ENCODE peak calls at places on chromosomes 16 and 17, in six cellular contexts. One of them, this sample, is unnamed. For H3K4me1, the result is how much of the 10 kb centered on the place peaks cover.

GRCh38 chr16:2287916-2288547 is 20.1 kb upstream of the RNPS1 start:
- DNase-seq in body of pancreas: no peak
- DNase-seq in GM23248: no peak
- DNase-seq in Peyer's patch: no peak
- DNase-seq in esophagus squamous epithelium: no peak
- DNase-seq in pancreas: no peak
- DNase-seq in this sample: no peak

GRCh38 chr17:66580178-66580577 is 254.7 kb upstream of the CACNG5 start:
- DNase-seq in body of pancreas: peak
- DNase-seq in GM23248: no peak
- DNase-seq in Peyer's patch: no peak
- DNase-seq in esophagus squamous epithelium: no peak
- DNase-seq in pancreas: peak
- DNase-seq in this sample: peak

GRCh38 chr16:65406076-65406475 is 284.2 kb upstream of the CDH11 start:
- DNase-seq in body of pancreas: no peak
- DNase-seq in GM23248: no peak
- DNase-seq in Peyer's patch: no peak
- DNase-seq in esophagus squamous epithelium: no peak
- DNase-seq in pancreas: no peak
- DNase-seq in this sample: no peak

GRCh38 chr16:72362972-72363371 is 191.0 kb upstream of the PMFBP1 start:
- DNase-seq in body of pancreas: no peak
- DNase-seq in GM23248: no peak
- DNase-seq in Peyer's patch: no peak
- DNase-seq in esophagus squamous epithelium: no peak
- DNase-seq in pancreas: no peak
- DNase-seq in this sample: peak

GRCh38 chr17:69538795-69539194 is 124.3 kb downstream of the MAP2K6 start:
- DNase-seq in body of pancreas: no peak
- DNase-seq in GM23248: no peak
- DNase-seq in Peyer's patch: no peak
- DNase-seq in esophagus squamous epithelium: no peak
- DNase-seq in pancreas: no peak
- DNase-seq in this sample: no peak

GRCh38 chr16:68229431-68230175 is 6.3 kb downstream of the ESRP2 start:
- DNase-seq in body of pancreas: peak
- DNase-seq in GM23248: peak
- DNase-seq in Peyer's patch: no peak
- DNase-seq in esophagus squamous epithelium: no peak
- DNase-seq in pancreas: no peak
- DNase-seq in this sample: no peak

GRCh38 chr16:76668207-76668725 is 391.1 kb downstream of the CNTNAP4 start:
- DNase-seq in body of pancreas: no peak
- DNase-seq in GM23248: no peak
- DNase-seq in Peyer's patch: no peak
- DNase-seq in esophagus squamous epithelium: no peak
- DNase-seq in pancreas: no peak
- DNase-seq in this sample: no peak

GRCh38 chr17:41801374-41802062 is 10.2 kb downstream of the P3H4 start:
- DNase-seq in body of pancreas: peak
- DNase-seq in GM23248: peak
- DNase-seq in Peyer's patch: peak
- DNase-seq in esophagus squamous epithelium: no peak
- DNase-seq in pancreas: peak
- DNase-seq in this sample: peak

GRCh38 chr16:87806246-87806607 is 40.4 kb upstream of the KLHDC4 start:
- DNase-seq in body of pancreas: no peak
- DNase-seq in GM23248: peak
- DNase-seq in Peyer's patch: no peak
- DNase-seq in esophagus squamous epithelium: no peak
- DNase-seq in pancreas: no peak
- DNase-seq in this sample: peak

GRCh38 chr16:85158702-85159225 is 46.5 kb upstream of the CIBAR2 start:
- DNase-seq in body of pancreas: no peak
- DNase-seq in GM23248: no peak
- DNase-seq in Peyer's patch: no peak
- DNase-seq in esophagus squamous epithelium: no peak
- DNase-seq in pancreas: no peak
- DNase-seq in this sample: no peak

GRCh38 chr17:69431835-69432234 is 17.3 kb downstream of the MAP2K6 start:
- DNase-seq in body of pancreas: no peak
- DNase-seq in GM23248: no peak
- DNase-seq in Peyer's patch: no peak
- DNase-seq in esophagus squamous epithelium: no peak
- DNase-seq in pancreas: no peak
- DNase-seq in this sample: no peak

GRCh38 chr17:8392274-8392673 is 5.4 kb downstream of the RNF222 start:
- DNase-seq in body of pancreas: no peak
- DNase-seq in GM23248: no peak
- DNase-seq in Peyer's patch: no peak
- DNase-seq in esophagus squamous epithelium: no peak
- DNase-seq in pancreas: no peak
- DNase-seq in this sample: no peak

GRCh38 chr17:57305918-57306317 is 49.6 kb downstream of the MSI2 start:
- DNase-seq in body of pancreas: no peak
- DNase-seq in GM23248: peak
- DNase-seq in Peyer's patch: no peak
- DNase-seq in esophagus squamous epithelium: no peak
- DNase-seq in pancreas: no peak
- DNase-seq in this sample: no peak

GRCh38 chr16:57191056-57191536 is 5.0 kb downstream of the RSPRY1 start:
- DNase-seq in body of pancreas: no peak
- DNase-seq in GM23248: peak
- DNase-seq in Peyer's patch: no peak
- DNase-seq in esophagus squamous epithelium: no peak
- DNase-seq in pancreas: no peak
- DNase-seq in this sample: peak

GRCh38 chr17:16187642-16188041 is 27.7 kb downstream of the NCOR1 start:
- DNase-seq in body of pancreas: no peak
- DNase-seq in GM23248: no peak
- DNase-seq in Peyer's patch: no peak
- DNase-seq in esophagus squamous epithelium: no peak
- DNase-seq in pancreas: no peak
- DNase-seq in this sample: no peak

GRCh38 chr16:50234771-50235556 is 31.4 kb upstream of the ADCY7 start:
- DNase-seq in body of pancreas: no peak
- DNase-seq in GM23248: peak
- DNase-seq in Peyer's patch: no peak
- DNase-seq in esophagus squamous epithelium: no peak
- DNase-seq in pancreas: no peak
- DNase-seq in this sample: no peak

GRCh38 chr17:34287858-34288257 is 2.3 kb downstream of the CCL11 start:
- DNase-seq in body of pancreas: no peak
- DNase-seq in GM23248: peak
- DNase-seq in Peyer's patch: no peak
- DNase-seq in esophagus squamous epithelium: no peak
- DNase-seq in pancreas: no peak
- DNase-seq in this sample: no peak

GRCh38 chr16:53131050-53131362 is 76.2 kb downstream of the CHD9 start:
- DNase-seq in body of pancreas: no peak
- DNase-seq in GM23248: no peak
- DNase-seq in Peyer's patch: no peak
- DNase-seq in esophagus squamous epithelium: no peak
- DNase-seq in pancreas: no peak
- DNase-seq in this sample: no peak

GRCh38 chr17:42682400-42683384 is at the start of gene CNTNAP1:
- DNase-seq in body of pancreas: no peak
- DNase-seq in GM23248: peak
- DNase-seq in Peyer's patch: no peak
- DNase-seq in esophagus squamous epithelium: no peak
- DNase-seq in pancreas: peak
- DNase-seq in this sample: peak

GRCh38 chr17:42281571-42282096 is 5.4 kb upstream of the STAT5B start:
- DNase-seq in body of pancreas: peak
- DNase-seq in GM23248: no peak
- DNase-seq in Peyer's patch: no peak
- DNase-seq in esophagus squamous epithelium: no peak
- DNase-seq in pancreas: peak
- DNase-seq in this sample: no peak

GRCh38 chr17:75047398-75048098 is 523 bp downstream of the KCTD2 start:
- DNase-seq in body of pancreas: peak
- DNase-seq in GM23248: peak
- DNase-seq in Peyer's patch: peak
- DNase-seq in esophagus squamous epithelium: no peak
- DNase-seq in pancreas: peak
- DNase-seq in this sample: peak

GRCh38 chr17:82703036-82703745 is 4.7 kb upstream of the RAB40B start:
- DNase-seq in body of pancreas: no peak
- DNase-seq in GM23248: no peak
- DNase-seq in Peyer's patch: no peak
- DNase-seq in esophagus squamous epithelium: no peak
- DNase-seq in pancreas: no peak
- DNase-seq in this sample: no peak

GRCh38 chr17:82703935-82704865 is 5.7 kb upstream of the RAB40B start:
- DNase-seq in body of pancreas: no peak
- DNase-seq in GM23248: no peak
- DNase-seq in Peyer's patch: peak
- DNase-seq in esophagus squamous epithelium: no peak
- DNase-seq in pancreas: no peak
- DNase-seq in this sample: no peak

GRCh38 chr17:82704886-82705285 is 6.4 kb upstream of the RAB40B start:
- DNase-seq in body of pancreas: no peak
- DNase-seq in GM23248: no peak
- DNase-seq in Peyer's patch: no peak
- DNase-seq in esophagus squamous epithelium: no peak
- DNase-seq in pancreas: no peak
- DNase-seq in this sample: no peak

GRCh38 chr17:82699551-82699950 is 1.1 kb upstream of the RAB40B start:
- DNase-seq in body of pancreas: no peak
- DNase-seq in GM23248: no peak
- DNase-seq in Peyer's patch: no peak
- DNase-seq in esophagus squamous epithelium: no peak
- DNase-seq in pancreas: no peak
- DNase-seq in this sample: no peak

GRCh38 chr17:82702161-82702932 is 3.8 kb upstream of the RAB40B start:
- DNase-seq in body of pancreas: no peak
- DNase-seq in GM23248: peak
- DNase-seq in Peyer's patch: peak
- DNase-seq in esophagus squamous epithelium: no peak
- DNase-seq in pancreas: no peak
- DNase-seq in this sample: no peak
- H3K4me3 ChIP-seq in body of pancreas: no peak
- H3K4me3 ChIP-seq in GM23248: no peak
- H3K4me3 ChIP-seq in Peyer's patch: peak
- H3K4me3 ChIP-seq in esophagus squamous epithelium: no peak
- H3K4me3 ChIP-seq in pancreas: no peak
- H3K4me3 ChIP-seq in this sample: no peak

GRCh38 chr17:58363457-58364185 is 11.6 kb upstream of the SUPT4H1 start:
- DNase-seq in body of pancreas: no peak
- DNase-seq in GM23248: no peak
- DNase-seq in Peyer's patch: no peak
- DNase-seq in esophagus squamous epithelium: no peak
- DNase-seq in pancreas: no peak
- DNase-seq in this sample: no peak

GRCh38 chr17:58365185-58365979 is 13.4 kb upstream of the SUPT4H1 start:
- DNase-seq in body of pancreas: no peak
- DNase-seq in GM23248: no peak
- DNase-seq in Peyer's patch: no peak
- DNase-seq in esophagus squamous epithelium: no peak
- DNase-seq in pancreas: no peak
- DNase-seq in this sample: no peak

GRCh38 chr17:58365980-58366595 is 14.1 kb upstream of the SUPT4H1 start:
- DNase-seq in body of pancreas: no peak
- DNase-seq in GM23248: no peak
- DNase-seq in Peyer's patch: no peak
- DNase-seq in esophagus squamous epithelium: no peak
- DNase-seq in pancreas: no peak
- DNase-seq in this sample: no peak

GRCh38 chr17:58362368-58363014 is 10.5 kb upstream of the SUPT4H1 start:
- DNase-seq in body of pancreas: no peak
- DNase-seq in GM23248: no peak
- DNase-seq in Peyer's patch: no peak
- DNase-seq in esophagus squamous epithelium: no peak
- DNase-seq in pancreas: no peak
- DNase-seq in this sample: no peak

DNA sequence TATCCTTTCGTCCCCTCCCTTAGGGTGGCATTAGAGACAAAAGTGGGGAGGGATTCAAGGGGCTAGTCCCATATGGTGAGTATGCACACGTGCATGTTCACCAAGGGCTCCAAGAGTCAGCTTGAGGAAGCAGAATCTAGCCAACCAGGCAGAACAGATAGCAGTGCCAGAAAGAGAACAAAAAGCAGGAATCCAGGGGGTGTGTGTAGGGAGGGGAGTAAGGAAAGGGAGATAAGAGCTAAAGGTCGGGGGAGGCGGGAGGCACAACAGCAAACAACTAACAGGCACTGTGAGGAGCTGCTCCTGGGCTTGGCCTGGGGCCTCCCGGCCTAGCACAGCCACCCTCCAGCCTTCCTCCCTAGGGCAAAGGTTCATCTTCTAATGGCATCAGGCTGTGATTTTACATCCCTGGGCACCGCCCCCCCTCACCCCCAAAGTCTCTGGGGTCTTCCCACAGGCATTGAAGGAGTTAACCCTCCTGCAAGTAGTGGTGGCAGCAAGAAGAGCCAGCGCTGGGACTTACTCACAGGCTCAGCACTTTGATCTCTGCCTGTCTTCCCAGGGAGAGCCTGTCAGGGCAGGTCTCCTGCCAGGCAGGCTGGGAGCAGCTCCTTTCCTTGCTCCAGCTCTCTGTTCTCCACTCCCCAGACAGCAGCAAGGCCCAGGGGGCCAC is 12.4 kb upstream of the SUPT4H1 start:
- DNase-seq in body of pancreas: no peak
- DNase-seq in GM23248: no peak
- DNase-seq in Peyer's patch: peak
- DNase-seq in esophagus squamous epithelium: no peak
- DNase-seq in pancreas: no peak
- DNase-seq in this sample: no peak
- H3K27ac ChIP-seq in body of pancreas: no peak
- H3K27ac ChIP-seq in GM23248: no peak
- H3K27ac ChIP-seq in Peyer's patch: peak
- H3K27ac ChIP-seq in esophagus squamous epithelium: peak
- H3K27ac ChIP-seq in pancreas: no peak
- H3K27ac ChIP-seq in this sample: no peak

DNA sequence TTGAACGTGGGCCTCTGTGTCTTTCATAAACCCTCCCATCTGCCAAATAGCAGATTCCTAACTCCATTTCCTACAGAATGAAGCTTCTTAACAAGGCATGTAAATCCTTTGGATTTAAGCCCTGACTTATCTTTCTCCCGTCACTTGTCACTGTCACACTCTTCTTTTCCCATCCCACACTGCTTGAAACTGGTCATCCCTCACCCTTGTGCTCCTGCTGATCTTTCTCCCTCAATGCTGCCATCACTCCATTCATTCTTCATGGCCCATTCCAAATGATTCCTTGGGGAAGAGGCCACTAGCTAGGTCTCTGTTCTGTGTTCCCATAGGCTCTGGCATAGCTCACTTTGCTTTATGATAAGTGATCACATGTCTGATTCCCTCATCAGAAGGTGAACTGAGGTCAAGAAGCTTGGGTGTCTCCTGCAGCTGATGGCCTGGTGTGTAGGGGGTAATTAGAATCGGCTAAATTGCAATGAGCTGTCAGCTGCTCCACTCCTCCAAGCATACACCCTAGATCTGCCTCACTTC is 61.7 kb downstream of the PECAM1 start:
- DNase-seq in body of pancreas: no peak
- DNase-seq in GM23248: no peak
- DNase-seq in Peyer's patch: no peak
- DNase-seq in esophagus squamous epithelium: no peak
- DNase-seq in pancreas: no peak
- DNase-seq in this sample: no peak
- H3K4me1 ChIP-seq in body of pancreas: under half
- H3K4me1 ChIP-seq in GM23248: under half
- H3K4me1 ChIP-seq in Peyer's patch: under half
- H3K4me1 ChIP-seq in esophagus squamous epithelium: under half
- H3K4me1 ChIP-seq in pancreas: under half
- H3K4me1 ChIP-seq in this sample: under half

GRCh38 chr17:14304222-14304844 is 3.5 kb downstream of the HS3ST3B1 start:
- DNase-seq in body of pancreas: no peak
- DNase-seq in GM23248: no peak
- DNase-seq in Peyer's patch: no peak
- DNase-seq in esophagus squamous epithelium: no peak
- DNase-seq in pancreas: no peak
- DNase-seq in this sample: no peak
- H3K4me3 ChIP-seq in body of pancreas: no peak
- H3K4me3 ChIP-seq in GM23248: peak
- H3K4me3 ChIP-seq in Peyer's patch: peak
- H3K4me3 ChIP-seq in esophagus squamous epithelium: peak
- H3K4me3 ChIP-seq in pancreas: no peak
- H3K4me3 ChIP-seq in this sample: no peak

This sample was measured in SJSA1.